ENCODE peak calls at places on chromosomes 2 and 18, in five cellular contexts. W, B, X, V and C are unnamed samples.

GRCh38 chr2:102041351-102041750 is 49.6 kb downstream of the IL1R2 start:
- DNase-seq in X (no peak), W (no peak), V (no peak), B (no peak), C (no peak)

GRCh38 chr2:168742258-168742932 is 60.0 kb upstream of the NOSTRIN start:
- DNase-seq in W (no peak), V (no peak), B (no peak), X (no peak), C (no peak)

GRCh38 chr18:12838178-12838634 is 45.8 kb downstream of the PTPN2 start:
- DNase-seq in B (peak; percentile 65), X (no peak), V (peak; percentile 15), W (peak; percentile 82), C (peak; percentile 53)

GRCh38 chr18:35585608-35586007 is 4.1 kb downstream of the GALNT1 start:
- DNase-seq in V (no peak), B (no peak), X (no peak), W (no peak), C (no peak)

GRCh38 chr2:42386684-42387083 is 25.7 kb upstream of the COX7A2L start:
- DNase-seq in B (peak; percentile 28), V (no peak), X (peak; percentile 17), W (no peak), C (peak; percentile 18)

GRCh38 chr2:34419856-34420255 is 820.8 kb upstream of the FAM98A start:
- DNase-seq in W (no peak), V (no peak), X (no peak), B (no peak), C (no peak)

GRCh38 chr2:111663471-111663951 is 220.5 kb downstream of the ANAPC1 start:
- DNase-seq in W (no peak), V (no peak), X (no peak), B (no peak), C (no peak)

GRCh38 chr18:22987547-22988182 is 54.5 kb downstream of the RBBP8 start:
- DNase-seq in B (no peak), V (no peak), X (no peak), W (no peak), C (no peak)

GRCh38 chr2:238446371-238446770 is 19.6 kb downstream of the ASB1 start:
- DNase-seq in B (no peak), V (no peak), W (no peak), X (no peak), C (no peak)

GRCh38 chr2:224357098-224357901 is 44.6 kb downstream of the FAM124B start:
- DNase-seq in B (peak; percentile 47), W (peak; percentile 62), V (peak; percentile 32), X (peak; percentile 35), C (peak; percentile 25)

GRCh38 chr2:160967523-160967922 is 192.7 kb upstream of the TANK start:
- DNase-seq in V (no peak), W (no peak), B (no peak), X (no peak), C (no peak)

GRCh38 chr18:2409906-2410305 is 161.4 kb downstream of the METTL4 start:
- DNase-seq in V (no peak), X (no peak), W (no peak), B (no peak), C (no peak)

GRCh38 chr18:908631-909621 is 4.3 kb downstream of the ADCYAP1 start:
- DNase-seq in B (no peak), V (no peak), W (no peak), X (no peak), C (no peak)

GRCh38 chr18:48996901-48997463 is 46.2 kb upstream of the SMAD7 start:
- DNase-seq in B (peak; percentile 64), W (no peak), X (no peak), V (no peak), C (peak; percentile 42)

GRCh38 chr18:73842795-73843394 is 304.7 kb downstream of the FBXO15 start:
- DNase-seq in B (peak; percentile 19), X (peak; percentile 29), W (peak; percentile 50), V (no peak), C (no peak)

GRCh38 chr2:120246546-120247300 is 5.9 kb upstream of the RALB start:
- DNase-seq in W (no peak), X (no peak), B (no peak), V (no peak), C (no peak)

GRCh38 chr2:152646775-152647174 is 70.5 kb downstream of the PRPF40A start:
- DNase-seq in X (no peak), W (no peak), B (peak; percentile 4), V (no peak), C (peak; percentile 61)

GRCh38 chr18:24611075-24611474 is 150.6 kb downstream of the HRH4 start:
- DNase-seq in V (no peak), W (no peak), X (no peak), B (no peak), C (no peak)

GRCh38 chr2:204341887-204342276 is 203.4 kb upstream of the PARD3B start:
- DNase-seq in B (no peak), V (no peak), X (no peak), W (no peak), C (no peak)

GRCh38 chr2:27442282-27442980 is at the start of gene KRTCAP3:
- DNase-seq in B (no peak), X (no peak), V (peak; percentile 25), W (peak; percentile 89), C (no peak)

GRCh38 chr2:164992818-164993217 is 37.5 kb upstream of the SLC38A11 start:
- DNase-seq in B (no peak), W (peak; percentile 80), X (no peak), V (peak; percentile 53), C (peak; percentile 12)

GRCh38 chr18:9950289-9951016 is 36.6 kb downstream of the VAPA start:
- DNase-seq in V (no peak), W (no peak), X (no peak), B (no peak), C (no peak)

GRCh38 chr2:162199913-162200312 is 43.3 kb downstream of the FAP start:
- DNase-seq in X (no peak), V (no peak), B (no peak), W (no peak), C (no peak)

GRCh38 chr2:23591111-23591510 is 206.1 kb downstream of the KLHL29 start:
- DNase-seq in B (no peak), X (no peak), V (no peak), W (no peak), C (no peak)

GRCh38 chr18:9869713-9870430 is 15.9 kb upstream of the TXNDC2 start:
- DNase-seq in X (peak; percentile 30), B (peak; percentile 43), W (peak; percentile 45), V (peak; percentile 71), C (peak; percentile 43)

GRCh38 chr18:67969458-67969857 is 452.9 kb upstream of the DSEL start:
- DNase-seq in V (no peak), B (no peak), W (no peak), X (no peak), C (no peak)

GRCh38 chr18:471701-472100 is 28.8 kb downstream of the COLEC12 start:
- DNase-seq in B (no peak), W (no peak), V (no peak), X (no peak), C (no peak)

GRCh38 chr2:231181848-231182247 is 16.6 kb upstream of the ARMC9 start:
- DNase-seq in B (peak; percentile 33), X (no peak), W (no peak), V (no peak), C (peak; percentile 59)

GRCh38 chr2:74548919-74549684 is 4.6 kb downstream of the LOXL3 start:
- DNase-seq in B (peak; percentile 76), X (no peak), V (peak; percentile 58), W (peak; percentile 63), C (peak; percentile 75)
- TF ChIP-seq POLR2A in B (peak; percentile 79), X (peak; percentile 45), V (peak; percentile 18), W (peak; percentile 32), C (peak; percentile 54)

DNA sequence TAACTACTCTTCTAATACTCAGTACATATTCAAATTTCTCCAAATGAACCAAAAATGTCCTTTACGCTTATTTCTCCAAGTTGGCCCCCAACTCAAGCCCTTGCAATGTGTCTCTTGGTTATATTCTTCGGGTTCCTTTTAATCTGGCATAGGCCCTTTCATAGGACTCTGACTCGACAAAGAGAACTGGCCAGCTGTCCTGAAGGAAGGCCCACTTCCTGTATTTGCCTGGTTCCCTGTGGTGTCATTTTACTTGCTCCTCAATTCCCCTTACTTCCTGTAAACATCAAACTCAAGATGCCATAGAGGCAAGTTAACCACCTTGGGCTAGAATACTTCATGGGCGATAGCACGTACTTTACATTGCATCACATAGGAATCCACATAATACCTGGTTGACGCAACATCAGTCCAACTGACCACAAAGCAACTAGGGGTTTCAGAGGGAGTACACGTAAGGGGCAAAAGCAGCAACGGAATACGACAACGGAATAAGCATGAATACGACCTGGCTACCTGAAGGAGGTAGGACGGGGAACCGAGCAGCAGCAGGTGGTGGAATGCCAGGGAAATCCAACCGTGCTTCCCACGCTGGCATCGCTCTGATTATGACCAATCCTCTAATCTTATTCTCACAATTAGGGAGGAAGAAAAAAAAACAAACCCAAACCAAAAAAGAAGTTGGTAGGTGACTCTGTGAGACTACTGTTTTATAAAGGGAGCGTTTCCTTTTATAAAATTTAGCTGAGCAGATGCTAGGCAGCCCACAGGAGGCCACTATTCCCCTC is 823 bp upstream of the GORASP2 start:
- DNase-seq in X (no peak), V (no peak), W (no peak), B (peak; percentile 18), C (no peak)
- TF ChIP-seq POLR2A in X (no peak), V (no peak), W (no peak), B (no peak), C (no peak)

GRCh38 chr2:216932113-216932512 is 72.2 kb upstream of the TNP1 start:
- DNase-seq in W (no peak), V (no peak), B (no peak), X (no peak), C (no peak)
- TF ChIP-seq POLR2A in W (no peak), V (no peak), B (no peak), X (no peak), C (no peak)

GRCh38 chr2:20424300-20425290 is 22.3 kb upstream of the RHOB start:
- DNase-seq in V (no peak), X (peak; percentile 43), W (no peak), B (no peak), C (peak; percentile 42)
- TF ChIP-seq POLR2A in V (no peak), X (no peak), W (no peak), B (no peak), C (no peak)